ENCODE peak calls at places on chromosomes 2 and 18, in four cellular contexts. G is aorta, K is heart left ventricle, H is esophagus squamous epithelium. O is an unnamed sample.

GRCh38 chr2:43132523-43133301 is 93.7 kb downstream of the ZFP36L2 start:
- DNase-seq in K (peak; percentile 42), G (no peak), H (no peak), O (no peak)

GRCh38 chr18:50053142-50053541 is 141.8 kb downstream of the MYO5B start:
- DNase-seq in H (no peak), G (no peak), K (no peak), O (no peak)

GRCh38 chr2:212227755-212228154 is 310.8 kb downstream of the ERBB4 start:
- DNase-seq in G (no peak), K (peak; percentile 28), H (no peak), O (peak; percentile 42)

GRCh38 chr2:217418544-217418943 is 558.7 kb upstream of the TNP1 start:
- DNase-seq in K (no peak), H (no peak), G (no peak), O (no peak)

GRCh38 chr2:168119519-168120141 is 127.8 kb downstream of the STK39 start:
- DNase-seq in H (no peak), K (no peak), G (no peak), O (peak; percentile 28)

GRCh38 chr18:57627488-57627887 is 5.9 kb upstream of the NARS1 start:
- DNase-seq in K (no peak), H (no peak), G (no peak), O (peak; percentile 34)

GRCh38 chr18:59926131-59926530 is 26.3 kb downstream of the PMAIP1 start:
- DNase-seq in G (no peak), H (no peak), K (no peak), O (no peak)

GRCh38 chr2:20034821-20035220 is 16.6 kb downstream of the LAPTM4A start:
- DNase-seq in G (no peak), K (no peak), H (no peak), O (no peak)

GRCh38 chr2:174325373-174325772 is 9.4 kb upstream of the SP9 start:
- DNase-seq in H (no peak), K (no peak), G (no peak), O (no peak)

GRCh38 chr18:75110846-75111415 is 98.0 kb downstream of the PTGR3 start:
- DNase-seq in K (no peak), G (no peak), H (no peak), O (no peak)

GRCh38 chr2:16016282-16016681 is 75.9 kb downstream of the MYCN start:
- DNase-seq in G (no peak), K (no peak), H (no peak), O (no peak)

GRCh38 chr2:116510117-116510671 is 1304.3 kb upstream of the DDX18 start:
- DNase-seq in K (no peak), H (no peak), G (no peak), O (no peak)

GRCh38 chr18:31497711-31498449 is at the start of gene DSG2:
- DNase-seq in K (peak; percentile 78), H (no peak), G (peak; percentile 73), O (no peak)

GRCh38 chr2:203225423-203226039 is 13.3 kb upstream of the CYP20A1 start:
- DNase-seq in H (no peak), K (no peak), G (no peak), O (no peak)

GRCh38 chr2:197838036-197838435 is 33.6 kb downstream of the PLCL1 start:
- DNase-seq in H (no peak), K (no peak), G (no peak), O (no peak)

GRCh38 chr2:232139786-232140562 is 178.5 kb downstream of the DIS3L2 start:
- DNase-seq in H (no peak), G (no peak), K (no peak), O (no peak)

GRCh38 chr2:218397502-218398436 is 1.9 kb upstream of the CTDSP1 start:
- DNase-seq in H (no peak), K (peak; percentile 90), G (peak; percentile 90), O (no peak)

GRCh38 chr2:176018708-176019107 is 16.6 kb upstream of the LNPK start:
- DNase-seq in H (no peak), K (no peak), G (no peak), O (no peak)

GRCh38 chr18:59898609-59899297 is 1.0 kb upstream of the PMAIP1 start:
- DNase-seq in H (no peak), K (no peak), G (no peak), O (no peak)

GRCh38 chr2:95215018-95215612 is 7.8 kb downstream of the ZNF892 start:
- DNase-seq in H (no peak), K (no peak), G (no peak), O (no peak)

GRCh38 chr2:182980115-182980514 is 58.1 kb downstream of the NCKAP1 start:
- DNase-seq in K (no peak), G (no peak), H (no peak), O (peak; percentile 7)

GRCh38 chr2:187594801-187595200 is 40.6 kb upstream of the TFPI start:
- DNase-seq in K (no peak), H (no peak), G (no peak), O (no peak)

DNA sequence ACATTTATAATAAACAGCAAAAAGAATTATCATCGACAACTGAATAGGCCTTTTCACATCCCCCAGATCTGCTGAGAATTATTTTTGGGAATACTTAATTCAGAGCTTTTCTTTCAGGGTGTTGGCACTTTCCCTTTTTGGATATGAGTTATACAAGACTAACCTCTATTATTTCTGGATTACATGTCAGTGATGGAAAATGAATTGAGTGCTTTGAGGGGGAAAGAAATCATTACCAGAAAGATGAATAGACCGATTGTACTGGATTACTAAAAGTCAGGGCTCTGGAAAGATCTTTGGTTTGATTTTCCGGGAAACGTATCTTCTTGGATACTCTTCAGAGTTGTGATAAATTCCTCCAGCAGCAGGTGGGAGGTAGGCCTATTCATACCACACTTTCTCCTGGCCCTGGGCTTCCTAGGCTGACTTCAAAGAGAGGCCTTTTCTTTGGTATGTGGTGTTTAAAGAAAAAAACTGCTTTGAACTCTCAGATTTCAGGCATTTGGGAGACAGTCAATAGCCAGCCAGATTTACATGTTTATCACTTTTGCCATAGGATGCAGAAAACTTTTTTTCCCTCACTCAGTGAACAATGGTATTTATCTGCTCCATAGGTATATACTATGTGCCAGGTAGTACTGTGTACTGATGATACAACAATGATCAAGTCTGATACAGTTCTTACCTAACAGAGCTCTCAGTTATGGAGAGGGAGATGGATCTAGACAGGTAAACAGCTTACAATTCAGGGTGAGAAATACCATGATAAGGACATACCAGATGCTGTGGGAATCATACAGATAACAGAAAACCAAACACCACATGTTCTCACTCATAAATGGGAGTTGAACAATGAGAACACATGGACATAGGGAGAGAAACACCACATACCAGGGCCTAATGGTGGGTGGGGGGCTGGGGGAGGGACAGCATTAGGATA is 63.3 kb upstream of the ACTR3 start:
- DNase-seq in K (no peak), G (no peak), H (no peak), O (no peak)
- H3K4me3 ChIP-seq in K (no peak overlapping the region), G (no peak overlapping the region), H (no peak overlapping the region), O (no peak overlapping the region)

DNA sequence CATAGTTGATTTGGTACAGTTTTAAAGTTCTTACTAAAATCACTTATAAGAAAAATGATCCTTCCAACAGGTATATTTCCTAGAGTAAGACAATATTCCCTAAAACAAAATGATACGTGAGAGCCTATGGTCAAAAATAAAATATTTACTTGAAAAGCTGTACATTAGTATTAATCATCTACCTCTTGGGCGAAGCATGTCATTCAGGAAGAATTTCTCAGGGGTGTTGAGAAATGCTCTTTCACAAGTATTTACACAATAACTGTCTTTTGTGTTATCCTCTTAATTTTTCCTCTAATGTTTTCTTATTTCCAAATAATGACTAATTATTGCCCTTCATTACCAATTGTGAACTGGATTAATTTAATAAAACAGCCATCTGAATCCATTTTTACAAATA is 466.3 kb downstream of the SATB2 start:
- DNase-seq in K (no peak), G (no peak), H (no peak), O (no peak)
- H3K4me3 ChIP-seq in K (no peak overlapping the region), G (no peak overlapping the region), H (no peak overlapping the region), O (no peak overlapping the region)

GRCh38 chr2:166179201-166179600 is 51.4 kb upstream of the SCN1A start:
- DNase-seq in H (no peak), K (no peak), G (no peak), O (no peak)
- H3K4me3 ChIP-seq in H (no peak overlapping the region), K (no peak overlapping the region), G (no peak overlapping the region), O (no peak overlapping the region)

DNA sequence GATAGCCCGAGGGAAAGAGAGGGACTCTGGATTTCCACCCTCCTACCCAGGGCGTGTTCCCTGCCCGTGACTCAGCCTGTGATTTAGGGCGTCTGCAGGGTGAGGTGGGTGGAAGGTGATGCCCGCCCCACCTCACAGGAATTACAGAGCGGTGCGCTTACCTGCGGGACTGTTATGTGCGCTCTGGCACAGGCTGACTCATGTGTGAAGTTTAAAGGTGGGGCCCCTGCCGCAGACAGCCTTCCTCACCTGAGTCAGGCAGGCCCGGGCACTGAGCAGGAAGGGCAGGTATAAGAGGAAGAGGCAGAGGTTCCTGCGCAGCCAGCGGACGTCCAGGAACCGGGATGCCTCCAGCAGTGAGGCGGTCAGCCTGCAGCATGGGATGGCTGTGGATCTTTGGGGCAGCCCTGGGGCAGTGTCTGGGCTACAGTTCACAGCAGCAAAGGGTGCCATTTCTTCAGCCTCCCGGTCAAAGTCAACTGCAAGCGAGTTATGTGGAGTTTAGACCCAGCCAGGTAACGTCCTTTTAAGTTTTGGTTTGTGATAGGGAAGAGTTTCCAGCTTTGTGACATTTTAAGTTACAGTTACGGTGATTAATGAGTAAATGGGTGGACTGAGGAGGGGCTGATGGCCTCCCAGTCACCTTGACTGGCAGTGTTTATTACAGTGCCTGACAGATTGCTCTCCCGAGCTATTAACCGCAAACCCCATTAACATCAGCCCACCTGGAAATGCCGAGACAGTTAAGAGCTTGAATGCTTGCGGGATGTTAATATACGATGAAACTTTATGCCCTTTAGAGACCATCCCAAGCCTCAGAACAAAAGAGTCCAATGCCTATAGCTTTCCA is 141.6 kb upstream of the TTC39C start:
- DNase-seq in G (no peak), K (no peak), H (no peak), O (no peak)
- H3K4me3 ChIP-seq in G (no peak overlapping the region), K (no peak overlapping the region), H (peak overlapping the region; percentile 62), O (no peak overlapping the region)

DNA sequence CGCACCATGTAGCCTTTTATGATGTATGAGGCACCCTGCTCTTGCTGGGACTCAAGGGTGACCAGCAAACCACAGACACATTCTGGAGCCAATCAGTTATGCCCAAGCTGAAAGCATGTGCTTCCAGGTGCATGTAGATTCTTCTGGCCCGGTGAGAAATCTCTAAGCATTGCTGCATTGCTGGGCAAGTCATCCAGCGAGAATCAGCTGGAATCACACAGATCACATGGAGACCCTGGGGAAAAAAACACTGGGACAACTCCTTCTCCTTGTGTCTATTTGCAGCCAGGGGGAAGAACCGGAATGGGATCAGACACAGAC is 119.7 kb upstream of the KLF7 start:
- DNase-seq in H (no peak), G (no peak), K (no peak), O (no peak)
- H3K4me3 ChIP-seq in H (no peak overlapping the region), G (no peak overlapping the region), K (no peak overlapping the region), O (no peak overlapping the region)

GRCh38 chr2:166127217-166128155 is at the start of gene SCN1A:
- DNase-seq in G (no peak), H (no peak), K (no peak), O (peak; percentile 7)
- H3K4me3 ChIP-seq in G (no peak within 1 kb of the TSS), H (no peak within 1 kb of the TSS), K (no peak within 1 kb of the TSS), O (no peak within 1 kb of the TSS)

O was measured in kidney epithelial cell.